ENCODE peak calls at places on chromosome 11, in five cellular contexts. H is Calu3, L is cardiac fibroblast, Z is cardiac muscle cell, O is stomach. F is an unnamed sample.

GRCh38 chr11:104792861-104793260 is 105.4 kb downstream of the CASP12 start:
- DNase-seq in H (no peak), L (no peak), Z (peak), O (no peak), F (no peak)

GRCh38 chr11:72741429-72741833 is 10.8 kb downstream of the ARAP1 start:
- DNase-seq in H (no peak), L (no peak), Z (no peak), O (no peak), F (no peak)

GRCh38 chr11:46895821-46896220 is 22.5 kb downstream of the LRP4 start:
- DNase-seq in H (no peak), L (no peak), Z (no peak), O (peak), F (no peak)

GRCh38 chr11:90323289-90323688 is 100.4 kb upstream of the CHORDC1 start:
- DNase-seq in H (no peak), L (no peak), Z (no peak), O (no peak), F (no peak)

GRCh38 chr11:118691926-118692830 is 12.7 kb upstream of the TREH start:
- DNase-seq in H (no peak), L (peak), Z (peak), O (no peak), F (peak)

GRCh38 chr11:89203814-89204213 is 26.1 kb downstream of the TYR start:
- DNase-seq in H (no peak), L (no peak), Z (no peak), O (no peak), F (no peak)

GRCh38 chr11:12653729-12654128 is 20.5 kb upstream of the TEAD1 start:
- DNase-seq in H (no peak), L (no peak), Z (no peak), O (no peak), F (no peak)

GRCh38 chr11:18171377-18172000 is 1.1 kb upstream of the MRGPRX4 start:
- DNase-seq in H (peak), L (peak), Z (peak), O (no peak), F (no peak)

GRCh38 chr11:108562746-108563581 is 30.6 kb downstream of the EXPH5 start:
- DNase-seq in H (no peak), L (no peak), Z (no peak), O (no peak), F (no peak)

GRCh38 chr11:115199501-115199900 is 304.7 kb downstream of the CADM1 start:
- DNase-seq in H (no peak), L (no peak), Z (no peak), O (no peak), F (no peak)

GRCh38 chr11:46658259-46658658 is 40.9 kb downstream of the ATG13 start:
- DNase-seq in H (no peak), L (peak), Z (peak), O (no peak), F (peak)

GRCh38 chr11:119729581-119730346 is 764 bp upstream of the NECTIN1 start:
- DNase-seq in H (peak), L (peak), Z (peak), O (peak), F (peak)

GRCh38 chr11:78318733-78319132 is 98.9 kb downstream of the GAB2 start:
- DNase-seq in H (no peak), L (no peak), Z (no peak), O (no peak), F (no peak)

GRCh38 chr11:110909331-110909730 is 197.1 kb upstream of the ARHGAP20 start:
- DNase-seq in H (no peak), L (no peak), Z (no peak), O (no peak), F (no peak)

GRCh38 chr11:128323381-128323780 is 264.0 kb downstream of the ETS1 start:
- DNase-seq in H (no peak), L (peak), Z (peak), O (no peak), F (no peak)

GRCh38 chr11:94169516-94169915 is 40.9 kb downstream of the PANX1 start:
- DNase-seq in H (no peak), L (no peak), Z (no peak), O (no peak), F (no peak)

GRCh38 chr11:113288286-113288863 is 26.0 kb upstream of the TTC12 start:
- DNase-seq in H (no peak), L (no peak), Z (no peak), O (no peak), F (no peak)

GRCh38 chr11:5618807-5619206 is 6.0 kb upstream of the TRIM34 start:
- DNase-seq in H (no peak), L (peak), Z (peak), O (no peak), F (no peak)

GRCh38 chr11:22734628-22735345 is 68.4 kb downstream of the GAS2 start:
- DNase-seq in H (no peak), L (peak), Z (no peak), O (no peak), F (no peak)

GRCh38 chr11:77046060-77046501 is 11.9 kb downstream of the B3GNT6 start:
- DNase-seq in H (peak), L (peak), Z (peak), O (peak), F (no peak)

GRCh38 chr11:134181707-134182106 is 42.1 kb downstream of the NCAPD3 start:
- DNase-seq in H (no peak), L (peak), Z (no peak), O (no peak), F (no peak)

GRCh38 chr11:68007498-68008380 is 2.4 kb upstream of the ALDH3B1 start:
- DNase-seq in H (no peak), L (no peak), Z (no peak), O (no peak), F (no peak)

GRCh38 chr11:68011046-68011943 is 1.2 kb downstream of the ALDH3B1 start:
- DNase-seq in H (no peak), L (no peak), Z (no peak), O (no peak), F (no peak)

GRCh38 chr11:68010058-68011041 is at the start of gene ALDH3B1:
- DNase-seq in H (peak), L (peak), Z (peak), O (peak), F (peak)

GRCh38 chr11:68008381-68009337 is 1.5 kb upstream of the ALDH3B1 start:
- DNase-seq in H (peak), L (no peak), Z (no peak), O (peak), F (no peak)

GRCh38 chr11:68009391-68010000 is 631 bp upstream of the ALDH3B1 start:
- DNase-seq in H (no peak), L (peak), Z (peak), O (no peak), F (no peak)
- TF ChIP-seq CTCF in H (peak), L (peak), Z (peak), O (no peak), F (peak)

GRCh38 chr11:55106391-55106790 is 155.6 kb upstream of the TRIM48 start:
- DNase-seq in H (no peak), L (no peak), Z (no peak), O (no peak), F (no peak)
- TF ChIP-seq CTCF in H (no peak), L (peak), Z (no peak), O (no peak), F (no peak)

GRCh38 chr11:68867067-68867466 is 25.4 kb upstream of the CPT1A start:
- DNase-seq in H (no peak), L (no peak), Z (no peak), O (no peak), F (no peak)

GRCh38 chr11:68865241-68865640 is 23.5 kb upstream of the CPT1A start:
- DNase-seq in H (no peak), L (no peak), Z (no peak), O (no peak), F (no peak)

GRCh38 chr11:68870470-68870869 is 28.8 kb upstream of the CPT1A start:
- DNase-seq in H (peak), L (peak), Z (no peak), O (no peak), F (no peak)

GRCh38 chr11:68872216-68873003 is 30.7 kb upstream of the CPT1A start:
- DNase-seq in H (no peak), L (peak), Z (peak), O (no peak), F (no peak)

DNA sequence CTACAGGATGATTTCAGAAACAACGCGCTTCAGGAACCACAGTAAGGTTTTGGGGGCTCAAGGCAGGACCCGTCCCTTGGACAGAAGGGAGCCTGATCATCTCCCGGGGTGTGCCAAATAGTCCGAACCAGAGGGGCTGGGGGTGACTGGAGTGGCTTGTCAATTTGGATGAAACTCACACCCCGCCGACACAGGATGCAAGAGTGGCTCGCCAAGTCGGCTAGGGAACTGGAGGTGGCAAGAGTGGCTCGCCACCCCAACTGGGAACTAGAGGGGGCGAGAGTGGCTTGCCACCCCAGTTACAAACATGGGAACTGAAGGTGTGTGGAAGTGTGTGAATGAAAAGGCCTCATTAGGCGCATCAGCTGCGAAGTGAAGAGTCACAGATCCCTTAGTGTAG is 26.5 kb upstream of the CPT1A start:
- DNase-seq in H (no peak), L (no peak), Z (no peak), O (no peak), F (no peak)
- TF ChIP-seq CTCF in H (no peak), L (no peak), Z (no peak), O (no peak), F (no peak)

GRCh38 chr11:25953015-25953414 is 378.9 kb upstream of the ANO3 start:
- DNase-seq in H (no peak), L (no peak), Z (no peak), O (no peak), F (no peak)
- TF ChIP-seq CTCF in H (no peak), L (no peak), Z (no peak), O (no peak), F (no peak)

DNA sequence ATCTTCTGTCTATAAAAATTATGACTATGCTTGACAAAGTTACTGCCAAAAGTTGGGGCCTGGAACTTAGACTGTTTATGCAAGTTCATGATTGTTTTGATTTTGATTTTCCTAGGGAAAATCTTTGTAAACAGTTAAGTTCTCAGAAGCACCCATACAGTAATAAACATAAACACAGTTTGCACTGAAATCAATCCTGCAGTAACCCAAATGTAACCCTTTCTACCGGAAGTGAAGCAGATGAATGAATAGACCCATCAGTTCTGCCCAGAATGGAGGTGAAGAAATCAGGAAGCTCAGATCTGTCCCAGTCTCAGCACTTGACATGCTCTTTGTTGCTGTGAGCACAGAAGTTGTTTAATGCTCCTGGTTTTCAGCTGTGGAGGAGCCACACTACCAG is 24.6 kb upstream of the C11orf96 start:
- DNase-seq in H (no peak), L (no peak), Z (no peak), O (no peak), F (no peak)
- TF ChIP-seq CTCF in H (no peak), L (no peak), Z (no peak), O (no peak), F (no peak)

GRCh38 chr11:92909214-92909613 is 60.2 kb upstream of the MTNR1B start:
- DNase-seq in H (no peak), L (no peak), Z (no peak), O (no peak), F (no peak)

GRCh38 chr11:92916299-92916698 is 53.2 kb upstream of the MTNR1B start:
- DNase-seq in H (no peak), L (no peak), Z (no peak), O (no peak), F (no peak)

GRCh38 chr11:92915551-92915950 is 53.9 kb upstream of the MTNR1B start:
- DNase-seq in H (no peak), L (no peak), Z (no peak), O (no peak), F (no peak)

GRCh38 chr11:92911478-92911877 is 58.0 kb upstream of the MTNR1B start:
- DNase-seq in H (no peak), L (no peak), Z (no peak), O (no peak), F (no peak)
- TF ChIP-seq CTCF in H (no peak), L (no peak), Z (no peak), O (no peak), F (no peak)

GRCh38 chr11:39327302-39327701 is 2132.2 kb downstream of the LRRC4C start:
- DNase-seq in H (no peak), L (no peak), Z (no peak), O (peak), F (no peak)
- TF ChIP-seq CTCF in H (no peak), L (no peak), Z (no peak), O (no peak), F (no peak)

GRCh38 chr11:2217211-2218081 is 45.8 kb upstream of the TH start:
- DNase-seq in H (no peak), L (no peak), Z (no peak), O (no peak), F (no peak)

GRCh38 chr11:2215230-2215560 is 43.6 kb upstream of the TH start:
- DNase-seq in H (no peak), L (no peak), Z (no peak), O (no peak), F (no peak)

GRCh38 chr11:2216400-2217064 is 44.9 kb upstream of the TH start:
- DNase-seq in H (no peak), L (no peak), Z (no peak), O (no peak), F (no peak)

GRCh38 chr11:2214527-2215229 is 43.1 kb upstream of the TH start:
- DNase-seq in H (no peak), L (no peak), Z (no peak), O (no peak), F (no peak)

GRCh38 chr11:2215561-2216399 is 44.2 kb upstream of the TH start:
- DNase-seq in H (no peak), L (no peak), Z (no peak), O (no peak), F (no peak)
- TF ChIP-seq CTCF in H (no peak), L (no peak), Z (no peak), O (no peak), F (no peak)

GRCh38 chr11:64090811-64091516 is 55.2 kb downstream of the FLRT1 start:
- DNase-seq in H (no peak), L (peak), Z (peak), O (no peak), F (no peak)
- TF ChIP-seq CTCF in H (no peak), L (peak), Z (peak), O (no peak), F (no peak)